ENCODE peak calls at places on chromosomes 16 and 17, in six cellular contexts. D is mesendoderm, L is A549, V is astrocyte, G is neuronal stem cell, M is K562. Y is an unnamed sample.

GRCh38 chr17:33854596-33854995 is 400.5 kb upstream of the CCL2 start:
- DNase-seq in D (no peak), L (no peak), V (peak; percentile 41), G (no peak), M (no peak), Y (no peak)

GRCh38 chr17:72839086-72839728 is 253.3 kb downstream of the SLC39A11 start:
- DNase-seq in D (no peak), L (no peak), V (peak; percentile 17), G (no peak), M (no peak), Y (no peak)

GRCh38 chr16:57305159-57305811 is 20.8 kb upstream of the PLLP start:
- DNase-seq in D (no peak), L (no peak), V (no peak), G (no peak), M (no peak), Y (no peak)

GRCh38 chr16:27449434-27450188 is 47.6 kb downstream of the IL21R start:
- DNase-seq in D (no peak), L (no peak), V (no peak), G (no peak), M (no peak), Y (no peak)

GRCh38 chr17:81368623-81369022 is 26.6 kb upstream of the BAHCC1 start:
- DNase-seq in D (no peak), L (no peak), V (no peak), G (no peak), M (no peak), Y (no peak)

GRCh38 chr17:3526491-3526890 is 31.1 kb downstream of the TRPV3 start:
- DNase-seq in D (no peak), L (no peak), V (no peak), G (no peak), M (no peak), Y (no peak)

GRCh38 chr17:73289549-73290254 is 22.1 kb downstream of the CDC42EP4 start:
- DNase-seq in D (no peak), L (no peak), V (no peak), G (no peak), M (no peak), Y (no peak)

GRCh38 chr16:14050297-14051027 is 20.7 kb upstream of the MRTFB start:
- DNase-seq in D (peak; percentile 99), L (peak; percentile 85), V (peak; percentile 17), G (peak; percentile 15), M (no peak), Y (no peak)

GRCh38 chr17:726331-726919 is 6.0 kb upstream of the TLCD3A start:
- DNase-seq in D (peak; percentile 57), L (no peak), V (no peak), G (no peak), M (no peak), Y (no peak)

GRCh38 chr16:84585886-84586285 is 32.0 kb downstream of the COTL1 start:
- DNase-seq in D (peak; percentile 75), L (peak; percentile 48), V (no peak), G (peak; percentile 59), M (peak; percentile 74), Y (no peak)

GRCh38 chr17:80456465-80457235 is 19.8 kb downstream of the NPTX1 start:
- DNase-seq in D (no peak), L (no peak), V (no peak), G (no peak), M (peak; percentile 72), Y (no peak)

GRCh38 chr17:55285340-55286301 is 20.9 kb downstream of the HLF start:
- DNase-seq in D (no peak), L (peak; percentile 46), V (peak; percentile 27), G (no peak), M (no peak), Y (no peak)

GRCh38 chr17:41003926-41004325 is 4.2 kb upstream of the KRTAP3-2 start:
- DNase-seq in D (no peak), L (no peak), V (no peak), G (no peak), M (no peak), Y (no peak)

GRCh38 chr17:80182845-80183223 is 13.0 kb downstream of the CARD14 start:
- DNase-seq in D (no peak), L (no peak), V (no peak), G (no peak), M (no peak), Y (no peak)

GRCh38 chr16:48538746-48539484 is 71.1 kb downstream of the N4BP1 start:
- DNase-seq in D (peak; percentile 31), L (no peak), V (no peak), G (no peak), M (peak; percentile 37), Y (no peak)

GRCh38 chr16:4314532-4315184 is 1.2 kb upstream of the GLIS2 start:
- DNase-seq in D (peak; percentile 77), L (peak; percentile 94), V (peak; percentile 60), G (no peak), M (no peak), Y (no peak)

GRCh38 chr17:47650525-47651522 is 1.1 kb downstream of the KPNB1 start:
- DNase-seq in D (peak; percentile 99), L (peak; percentile 99), V (peak; percentile 90), G (peak; percentile 96), M (peak; percentile 92), Y (peak; percentile 60)

GRCh38 chr16:46757339-46758050 is 9.4 kb upstream of the MYLK3 start:
- DNase-seq in D (peak; percentile 93), L (no peak), V (no peak), G (no peak), M (peak; percentile 30), Y (no peak)

GRCh38 chr17:10052414-10052813 is 146.0 kb downstream of the GAS7 start:
- DNase-seq in D (no peak), L (no peak), V (no peak), G (no peak), M (no peak), Y (no peak)

GRCh38 chr17:12256380-12256995 is 235.8 kb downstream of the MAP2K4 start:
- DNase-seq in D (peak; percentile 56), L (peak; percentile 75), V (peak; percentile 23), G (peak; percentile 32), M (peak; percentile 29), Y (no peak)

GRCh38 chr16:75660321-75660720 is 12.7 kb downstream of the TERF2IP start:
- DNase-seq in D (no peak), L (no peak), V (no peak), G (no peak), M (no peak), Y (no peak)

GRCh38 chr16:49617016-49617569 is 238.8 kb downstream of the ZNF423 start:
- DNase-seq in D (no peak), L (no peak), V (no peak), G (no peak), M (no peak), Y (no peak)

GRCh38 chr17:64741038-64741641 is 79.0 kb upstream of the SMURF2 start:
- DNase-seq in D (no peak), L (no peak), V (peak; percentile 80), G (no peak), M (no peak), Y (no peak)

GRCh38 chr17:42132941-42133340 is 10.3 kb downstream of the HSPB9 start:
- DNase-seq in D (no peak), L (no peak), V (peak; percentile 88), G (no peak), M (no peak), Y (no peak)

GRCh38 chr17:61833536-61834203 is 29.7 kb downstream of the BRIP1 start:
- DNase-seq in D (peak; percentile 86), L (peak; percentile 57), V (peak; percentile 74), G (no peak), M (no peak), Y (peak; percentile 58)

GRCh38 chr16:82322177-82322576 is 152.2 kb upstream of the MPHOSPH6 start:
- DNase-seq in D (no peak), L (no peak), V (no peak), G (no peak), M (no peak), Y (no peak)

GRCh38 chr16:82329070-82329469 is 159.0 kb upstream of the MPHOSPH6 start:
- DNase-seq in D (no peak), L (no peak), V (no peak), G (no peak), M (no peak), Y (no peak)

GRCh38 chr16:82317411-82318168 is 147.6 kb upstream of the MPHOSPH6 start:
- DNase-seq in D (peak; percentile 23), L (no peak), V (peak; percentile 6), G (no peak), M (no peak), Y (no peak)

GRCh38 chr16:82323171-82323570 is 153.1 kb upstream of the MPHOSPH6 start:
- DNase-seq in D (no peak), L (no peak), V (no peak), G (no peak), M (no peak), Y (no peak)
- H3K4me2 ChIP-seq in D (no peak overlapping the region), L (no peak overlapping the region), V (no peak overlapping the region), G (no peak overlapping the region), M (no peak overlapping the region), Y (no peak overlapping the region)

DNA sequence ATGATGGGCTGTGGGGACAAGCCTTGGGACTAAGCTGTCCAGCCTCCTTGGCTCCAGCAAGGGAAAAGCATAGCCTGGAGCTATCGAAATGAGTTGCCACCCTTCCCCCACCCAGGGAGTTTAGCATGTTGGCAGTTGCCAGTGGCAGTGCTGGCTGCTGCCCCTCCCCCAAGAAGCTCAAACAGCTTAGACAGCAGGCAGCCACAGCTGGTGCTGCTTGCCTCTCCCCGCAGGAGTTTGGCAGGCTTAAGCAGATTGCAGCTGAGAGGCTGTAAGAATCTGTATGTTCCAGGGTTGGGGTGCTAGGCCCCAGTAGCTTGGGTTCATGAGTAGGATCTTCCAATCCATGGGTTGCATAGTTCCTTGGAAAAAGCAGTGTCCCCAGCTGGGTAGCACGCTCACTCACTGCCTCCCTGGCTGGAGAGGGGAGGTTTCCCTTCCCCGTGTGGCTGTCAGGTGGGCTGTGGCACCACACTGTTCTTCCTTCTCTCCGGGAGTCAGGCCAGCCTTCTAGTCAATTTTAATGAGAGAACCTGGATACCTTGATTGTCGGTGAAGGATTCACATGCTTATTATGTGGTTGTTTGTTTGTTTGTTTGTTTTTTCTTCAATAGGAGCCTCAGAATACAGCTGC is 506.1 kb downstream of the CDH11 start:
- DNase-seq in D (peak; percentile 92), L (no peak), V (peak; percentile 21), G (peak; percentile 39), M (no peak), Y (no peak)
- H3K4me2 ChIP-seq in D (no peak overlapping the region), L (no peak overlapping the region), V (no peak overlapping the region), G (no peak overlapping the region), M (no peak overlapping the region), Y (no peak overlapping the region)

GRCh38 chr17:77451271-77451893 is 310.6 kb downstream of the SEC14L1 start:
- DNase-seq in D (peak; percentile 94), L (no peak), V (peak; percentile 70), G (peak; percentile 92), M (peak; percentile 83), Y (no peak)

GRCh38 chr17:77453613-77454559 is 313.1 kb downstream of the SEC14L1 start:
- DNase-seq in D (peak; percentile 34), L (no peak), V (no peak), G (no peak), M (peak; percentile 57), Y (no peak)

GRCh38 chr17:77449908-77450741 is 309.4 kb downstream of the SEC14L1 start:
- DNase-seq in D (peak; percentile 90), L (no peak), V (peak; percentile 35), G (peak; percentile 87), M (peak; percentile 83), Y (no peak)

GRCh38 chr17:77450742-77451270 is 310.0 kb downstream of the SEC14L1 start:
- DNase-seq in D (no peak), L (no peak), V (no peak), G (no peak), M (no peak), Y (no peak)

GRCh38 chr17:77451894-77452852 is 311.4 kb downstream of the SEC14L1 start:
- DNase-seq in D (peak; percentile 87), L (no peak), V (peak; percentile 69), G (no peak), M (no peak), Y (no peak)
- H3K4me2 ChIP-seq in D (peak overlapping the region; percentile 81), L (no peak overlapping the region), V (peak overlapping the region; percentile 94), G (peak overlapping the region; percentile 84), M (peak overlapping the region; percentile 78), Y (peak overlapping the region; percentile 83)

GRCh38 chr17:49717371-49717841 is 9.6 kb upstream of the SLC35B1 start:
- DNase-seq in D (no peak), L (no peak), V (no peak), G (no peak), M (no peak), Y (no peak)
- H3K4me2 ChIP-seq in D (no peak overlapping the region), L (no peak overlapping the region), V (peak overlapping the region; percentile 47), G (no peak overlapping the region), M (no peak overlapping the region), Y (no peak overlapping the region)